ENCODE peak calls at places on chromosome 15, in five cellular contexts. H, O, J, K and T are unnamed samples.
A peak's percentile ranks its signal among the peaks of the same experiment; 100 is the strongest.

GRCh38 chr15:74123131-74123429 is 7.3 kb upstream of the ISLR2 start:
- DNase-seq in H (no peak), O (no peak), J (no peak), K (no peak), T (no peak)

GRCh38 chr15:29656636-29657475 is 165.4 kb downstream of the TJP1 start:
- DNase-seq in H (no peak), O (no peak), J (no peak), K (no peak), T (no peak)

GRCh38 chr15:39597336-39597735 is 16.5 kb downstream of the THBS1 start:
- DNase-seq in H (no peak), O (no peak), J (no peak), K (no peak), T (no peak)

GRCh38 chr15:63387741-63388468 is 6.3 kb upstream of the CA12 start:
- DNase-seq in H (no peak), O (no peak), J (no peak), K (no peak), T (no peak)

GRCh38 chr15:66743204-66743603 is 41.2 kb downstream of the SMAD6 start:
- DNase-seq in H (no peak), O (no peak), J (no peak), K (no peak), T (no peak)

GRCh38 chr15:95287774-95288173 is 1042.7 kb upstream of the NR2F2 start:
- DNase-seq in H (no peak), O (no peak), J (no peak), K (no peak), T (no peak)

GRCh38 chr15:26771168-26771916 is 1.5 kb downstream of the GABRB3 start:
- DNase-seq in H (no peak), O (no peak), J (no peak), K (no peak), T (no peak)

GRCh38 chr15:94412979-94413741 is 181.8 kb downstream of the MCTP2 start:
- DNase-seq in H (peak; percentile 35), O (peak; percentile 6), J (peak; percentile 28), K (no peak), T (peak; percentile 17)

GRCh38 chr15:59143281-59143680 is 38.3 kb downstream of the CCNB2 start:
- DNase-seq in H (no peak), O (no peak), J (no peak), K (no peak), T (no peak)

GRCh38 chr15:63166219-63166618 is 8.9 kb upstream of the RPS27L start:
- DNase-seq in H (peak; percentile 31), O (peak; percentile 51), J (no peak), K (no peak), T (no peak)

GRCh38 chr15:93506646-93507045 is 417.6 kb upstream of the RGMA start:
- DNase-seq in H (no peak), O (no peak), J (no peak), K (no peak), T (no peak)

GRCh38 chr15:42037650-42038049 is 16.8 kb upstream of the PLA2G4E start:
- DNase-seq in H (no peak), O (no peak), J (no peak), K (no peak), T (no peak)